ENCODE peak calls at places on chromosome 15, in six cellular contexts. X is GM20000, K is NCI-H460, P is upper lobe of right lung, E is GM04503, A is cardiac fibroblast. R is an unnamed sample.

GRCh38 chr15:85748729-85749128 is 46.0 kb downstream of the KLHL25 start:
- DNase-seq in X (no peak), K (no peak), P (no peak), E (no peak), A (no peak), R (no peak)

GRCh38 chr15:99110093-99110492 is 5.2 kb downstream of the SYNM start:
- DNase-seq in X (no peak), K (no peak), P (no peak), E (no peak), A (no peak), R (no peak)

GRCh38 chr15:96720656-96721055 is 390.2 kb downstream of the NR2F2 start:
- DNase-seq in X (no peak), K (no peak), P (no peak), E (no peak), A (no peak), R (no peak)

GRCh38 chr15:68464451-68465090 is 32.6 kb upstream of the ITGA11 start:
- DNase-seq in X (no peak), K (no peak), P (no peak), E (no peak), A (peak; percentile 57), R (no peak)

GRCh38 chr15:60326824-60327654 is 70.7 kb downstream of the ANXA2 start:
- DNase-seq in X (peak; percentile 29), K (peak; percentile 65), P (no peak), E (no peak), A (peak; percentile 68), R (peak; percentile 40)

GRCh38 chr15:74801311-74801997 is 11.2 kb upstream of the LMAN1L start:
- DNase-seq in X (no peak), K (no peak), P (no peak), E (no peak), A (no peak), R (no peak)

GRCh38 chr15:58830556-58830955 is 59.5 kb downstream of the MINDY2 start:
- DNase-seq in X (no peak), K (no peak), P (no peak), E (no peak), A (no peak), R (no peak)

GRCh38 chr15:58430224-58430787 is 1.5 kb upstream of the LIPC start:
- DNase-seq in X (no peak), K (no peak), P (no peak), E (no peak), A (no peak), R (no peak)

GRCh38 chr15:68994149-68994548 is 20.3 kb upstream of the NOX5 start:
- DNase-seq in X (no peak), K (no peak), P (no peak), E (peak; percentile 72), A (peak; percentile 27), R (no peak)

GRCh38 chr15:89556413-89557262 is 18.6 kb upstream of the TICRR start:
- DNase-seq in X (peak; percentile 45), K (peak; percentile 67), P (no peak), E (peak; percentile 22), A (peak; percentile 86), R (peak; percentile 77)

GRCh38 chr15:84979651-84980050 is 2.0 kb upstream of the PDE8A start:
- DNase-seq in X (no peak), K (no peak), P (peak; percentile 65), E (no peak), A (no peak), R (no peak)

GRCh38 chr15:77993374-77993911 is 84.1 kb downstream of the TBC1D2B start:
- DNase-seq in X (no peak), K (no peak), P (peak; percentile 64), E (no peak), A (no peak), R (no peak)

GRCh38 chr15:36688310-36689102 is 109.1 kb downstream of the CDIN1 start:
- DNase-seq in X (no peak), K (no peak), P (no peak), E (peak; percentile 12), A (peak; percentile 20), R (peak; percentile 53)

GRCh38 chr15:51579012-51579411 is 43.6 kb downstream of the DMXL2 start:
- DNase-seq in X (no peak), K (no peak), P (no peak), E (no peak), A (peak; percentile 20), R (no peak)

GRCh38 chr15:92043283-92043682 is 189.8 kb downstream of the SLCO3A1 start:
- DNase-seq in X (no peak), K (no peak), P (no peak), E (no peak), A (no peak), R (no peak)

R was measured in dermis microvascular lymphatic vessel endothelial cell.